ENCODE peak calls at places on chromosome 22, in four cellular contexts. L, Z, E and V are unnamed samples.

GRCh38 chr22:20084547-20085413 is 4.7 kb downstream of the DGCR8 start:
- DNase-seq in L (no peak), Z (no peak), E (no peak), V (no peak)

GRCh38 chr22:32311551-32312071 is 46.1 kb upstream of the RFPL3 start:
- DNase-seq in Z (no peak), L (no peak), E (no peak), V (no peak)

GRCh38 chr22:30015229-30015797 is 65.0 kb upstream of the HORMAD2 start:
- DNase-seq in L (no peak), E (no peak), Z (no peak), V (no peak)

GRCh38 chr22:37979782-37980181 is 4.6 kb downstream of the SOX10 start:
- DNase-seq in E (no peak), Z (no peak), L (no peak), V (no peak)

GRCh38 chr22:45235101-45235777 is 5.5 kb downstream of the KIAA0930 start:
- DNase-seq in L (no peak), Z (no peak), E (no peak), V (no peak)

GRCh38 chr22:47645450-47645914 is 883.0 kb downstream of the TBC1D22A start:
- DNase-seq in Z (no peak), L (no peak), E (no peak), V (no peak)

GRCh38 chr22:32854351-32854804 is 52.9 kb downstream of the TIMP3 start:
- DNase-seq in Z (no peak), E (no peak), L (no peak), V (no peak)

GRCh38 chr22:46471901-46472721 is 65.3 kb downstream of the CELSR1 start:
- DNase-seq in L (no peak), E (peak), Z (no peak), V (no peak)

GRCh38 chr22:45201678-45202332 is 38.1 kb downstream of the NUP50 start:
- DNase-seq in Z (no peak), E (no peak), L (no peak), V (no peak)

GRCh38 chr22:48264586-48264985 is 1502.1 kb downstream of the TBC1D22A start:
- DNase-seq in E (no peak), Z (no peak), L (no peak), V (no peak)

GRCh38 chr22:28112548-28113043 is 193.5 kb upstream of the PITPNB start:
- DNase-seq in L (no peak), Z (no peak), E (peak), V (no peak)

GRCh38 chr22:48405741-48406140 is 1421.9 kb downstream of the BRD1 start:
- DNase-seq in L (no peak), Z (no peak), E (no peak), V (no peak)

GRCh38 chr22:35842954-35843353 is 125.3 kb downstream of the APOL5 start:
- DNase-seq in Z (no peak), L (no peak), E (peak), V (no peak)

GRCh38 chr22:24406322-24407277 is 20.8 kb upstream of the ADORA2A start:
- DNase-seq in Z (no peak), E (no peak), L (no peak), V (no peak)

DNA sequence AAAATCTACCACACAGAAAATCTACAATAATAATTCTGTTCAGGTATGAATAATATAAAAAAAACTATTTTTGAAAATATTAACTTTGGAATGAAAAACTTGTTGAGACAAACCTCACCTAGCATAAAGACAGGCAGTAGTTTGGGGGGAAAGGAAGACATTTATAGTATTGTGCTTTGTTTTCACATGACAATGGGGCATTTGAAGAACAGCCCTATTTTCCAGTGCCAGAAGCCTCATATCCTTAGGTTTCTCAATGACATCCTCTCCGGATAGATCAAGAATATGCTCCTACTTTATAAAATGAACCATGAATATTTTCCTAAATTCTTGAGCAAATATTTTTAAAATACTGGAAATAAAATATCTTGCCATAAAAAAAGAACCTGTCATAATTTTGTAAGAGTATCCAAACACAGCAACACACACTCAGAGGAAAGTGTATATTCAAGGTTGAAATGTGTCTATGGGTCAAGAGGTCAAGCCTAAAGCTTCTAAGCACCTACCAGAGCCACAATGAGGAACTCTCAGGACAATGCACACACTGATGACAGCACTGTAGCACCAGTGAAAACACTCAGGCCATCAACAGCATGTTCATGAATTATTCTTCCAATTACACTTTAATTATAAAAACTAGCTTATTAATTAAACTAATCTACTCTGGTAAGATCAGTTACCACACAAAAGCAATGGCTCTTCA is 68.7 kb downstream of the MRTFA start:
- DNase-seq in Z (no peak), E (no peak), L (no peak), V (no peak)
- TF ChIP-seq POLR2AphosphoS5 in Z (no peak), E (no peak), L (no peak), V (no peak)

GRCh38 chr22:49964493-49965290 is 4.1 kb downstream of the PIM3 start:
- DNase-seq in Z (no peak), L (peak), E (no peak), V (no peak)
- TF ChIP-seq POLR2AphosphoS5 in Z (no peak), L (no peak), E (peak), V (no peak)

GRCh38 chr22:17266261-17266971 is 47.2 kb upstream of the ADA2 start:
- DNase-seq in Z (no peak), L (no peak), E (no peak), V (peak)
- TF ChIP-seq POLR2AphosphoS5 in Z (no peak), L (no peak), E (no peak), V (peak)

DNA sequence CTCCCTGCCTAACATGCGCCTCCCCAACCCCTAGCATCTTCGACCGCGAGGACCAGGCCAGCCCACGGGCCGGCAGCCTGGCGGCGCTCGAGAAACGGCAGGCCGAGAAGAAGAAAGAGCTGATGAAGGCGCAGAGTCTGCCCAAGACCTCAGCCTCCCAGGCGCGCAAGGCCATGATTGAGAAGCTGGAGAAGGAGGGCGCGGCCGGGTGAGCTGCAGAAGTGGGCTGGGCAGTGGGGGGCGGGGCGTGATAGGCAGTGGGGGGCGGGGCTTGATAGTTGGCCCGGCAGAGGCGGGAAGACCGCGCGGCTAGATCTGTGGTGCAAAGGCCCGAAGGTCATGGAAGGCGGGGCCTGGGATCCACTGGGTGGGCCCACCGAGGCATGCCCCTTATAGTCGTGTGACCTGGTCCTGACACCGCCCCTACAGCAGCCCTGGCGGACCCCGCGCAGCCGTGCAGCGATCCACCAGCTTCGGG is 8.7 kb downstream of the SELENOM start:
- DNase-seq in L (no peak), E (no peak), Z (no peak), V (no peak)
- TF ChIP-seq POLR2AphosphoS5 in L (no peak), E (no peak), Z (no peak), V (no peak)